ENCODE peak calls at places on chromosomes 13 and 19, in five cellular contexts. One of them, this sample, is unnamed.

GRCh38 chr13:61410669-61411297 is 4.9 kb downstream of the PCDH20 start:
- DNase-seq in Peyer's patch: no peak
- DNase-seq in GM04504: no peak
- DNase-seq in posterior vena cava: no peak
- DNase-seq in dermis blood vessel endothelial cell: peak; percentile 40
- DNase-seq in this sample: no peak

GRCh38 chr19:329876-330275 is 14.7 kb downstream of the MIER2 start:
- DNase-seq in Peyer's patch: no peak
- DNase-seq in GM04504: no peak
- DNase-seq in posterior vena cava: peak; percentile 34
- DNase-seq in dermis blood vessel endothelial cell: no peak
- DNase-seq in this sample: no peak

GRCh38 chr13:27968316-27969072 is 621 bp downstream of the CDX2 start:
- DNase-seq in Peyer's patch: no peak
- DNase-seq in GM04504: no peak
- DNase-seq in posterior vena cava: no peak
- DNase-seq in dermis blood vessel endothelial cell: no peak
- DNase-seq in this sample: no peak

GRCh38 chr13:59086147-59086546 is 1077.6 kb downstream of the DIAPH3 start:
- DNase-seq in Peyer's patch: no peak
- DNase-seq in GM04504: no peak
- DNase-seq in posterior vena cava: no peak
- DNase-seq in dermis blood vessel endothelial cell: no peak
- DNase-seq in this sample: no peak

GRCh38 chr19:35120492-35120891 is 4.9 kb downstream of the FXYD3 start:
- DNase-seq in Peyer's patch: no peak
- DNase-seq in GM04504: no peak
- DNase-seq in posterior vena cava: no peak
- DNase-seq in dermis blood vessel endothelial cell: no peak
- DNase-seq in this sample: no peak

GRCh38 chr19:28472843-28473242 is 740.1 kb downstream of the UQCRFS1 start:
- DNase-seq in Peyer's patch: no peak
- DNase-seq in GM04504: no peak
- DNase-seq in posterior vena cava: peak; percentile 82
- DNase-seq in dermis blood vessel endothelial cell: no peak
- DNase-seq in this sample: no peak

GRCh38 chr13:31172535-31172934 is 10.8 kb upstream of the HSPH1 start:
- DNase-seq in Peyer's patch: no peak
- DNase-seq in GM04504: peak; percentile 61
- DNase-seq in posterior vena cava: no peak
- DNase-seq in dermis blood vessel endothelial cell: peak; percentile 69
- DNase-seq in this sample: no peak

GRCh38 chr13:41061914-41062837 is 867 bp downstream of the WBP4 start:
- DNase-seq in Peyer's patch: no peak
- DNase-seq in GM04504: no peak
- DNase-seq in posterior vena cava: no peak
- DNase-seq in dermis blood vessel endothelial cell: peak; percentile 76
- DNase-seq in this sample: no peak

This sample was measured in central memory CD4-positive, alpha-beta T cell.